ENCODE peak calls at places on chromosomes 6 and 20, in nine cellular contexts. H, E, K, G, T, Y, Z, P and B are unnamed samples.

GRCh38 chr6:11851405-11851804 is 72.8 kb upstream of the ADTRP start:
- DNase-seq in H (no peak), E (peak; percentile 80), K (no peak), G (peak; percentile 91), T (no peak), Y (no peak), Z (no peak), P (peak; percentile 71), B (no peak)

GRCh38 chr20:49775229-49775693 is 37.4 kb upstream of the SLC9A8 start:
- DNase-seq in H (no peak), E (peak; percentile 98), K (peak; percentile 92), G (peak; percentile 89), T (no peak), Y (peak; percentile 96), Z (peak; percentile 77), P (peak; percentile 82), B (no peak)

GRCh38 chr20:40711078-40711477 is 22.0 kb upstream of the MAFB start:
- DNase-seq in H (no peak), E (no peak), K (no peak), G (no peak), T (no peak), Y (no peak), Z (no peak), P (no peak), B (no peak)

GRCh38 chr6:106002005-106002404 is 84.1 kb upstream of the PRDM1 start:
- DNase-seq in H (no peak), E (no peak), K (no peak), G (no peak), T (no peak), Y (no peak), Z (no peak), P (no peak), B (no peak)

GRCh38 chr6:55980627-55981211 is 105.3 kb upstream of the BMP5 start:
- DNase-seq in H (no peak), E (peak; percentile 68), K (no peak), G (peak; percentile 22), T (no peak), Y (peak; percentile 68), Z (peak; percentile 18), P (peak; percentile 50), B (no peak)

GRCh38 chr6:136525586-136526195 is 24.5 kb downstream of the MAP7 start:
- DNase-seq in H (no peak), E (no peak), K (no peak), G (no peak), T (no peak), Y (no peak), Z (no peak), P (no peak), B (no peak)

GRCh38 chr20:35601021-35601973 is 14.3 kb upstream of the SPAG4 start:
- DNase-seq in H (peak; percentile 36), E (peak; percentile 39), K (peak; percentile 74), G (no peak), T (peak; percentile 69), Y (peak; percentile 79), Z (no peak), P (peak; percentile 73), B (peak; percentile 85)

GRCh38 chr6:141956046-141956761 is 176.5 kb upstream of the GJE1 start:
- DNase-seq in H (no peak), E (peak; percentile 25), K (no peak), G (no peak), T (no peak), Y (peak; percentile 47), Z (no peak), P (peak; percentile 1), B (no peak)

GRCh38 chr6:166554316-166554715 is 32.2 kb downstream of the RAMACL start:
- DNase-seq in H (no peak), E (no peak), K (no peak), G (no peak), T (no peak), Y (peak; percentile 30), Z (no peak), P (no peak), B (no peak)

GRCh38 chr6:163572612-163573011 is 158.1 kb downstream of the QKI start:
- DNase-seq in H (no peak), E (no peak), K (no peak), G (peak; percentile 76), T (no peak), Y (peak; percentile 26), Z (no peak), P (no peak), B (no peak)